ENCODE peak calls at places on chromosome 11, in ten cellular contexts. Q, X, P, Y, E, M, L, Z, R and A are unnamed samples. For H3K27me3, the result is how much of the 10 kb centered on the place peaks cover.

GRCh38 chr11:36672815-36673450 is 74.9 kb upstream of the RAG2 start:
- DNase-seq in Y (peak), R (no peak), Q (no peak), Z (no peak), P (peak), E (peak), X (no peak), M (no peak), L (peak), A (peak)

GRCh38 chr11:12218909-12219308 is 108.5 kb downstream of the MICAL2 start:
- DNase-seq in E (no peak), Q (peak), Z (no peak), L (no peak), Y (no peak), P (no peak), X (no peak), R (peak), M (no peak), A (no peak)

GRCh38 chr11:20070459-20070858 is 89.8 kb downstream of the DBX1 start:
- DNase-seq in R (no peak), Y (no peak), Q (no peak), X (no peak), L (peak), E (no peak), Z (no peak), M (no peak), P (no peak), A (no peak)

GRCh38 chr11:7536102-7536501 is 22.3 kb downstream of the PPFIBP2 start:
- DNase-seq in L (no peak), P (no peak), Z (no peak), E (no peak), Y (no peak), R (no peak), X (no peak), M (no peak), Q (peak), A (no peak)

GRCh38 chr11:48141475-48142100 is 75.0 kb upstream of the OR4B1 start:
- DNase-seq in L (no peak), Y (peak), E (no peak), Z (peak), R (no peak), M (no peak), P (peak), Q (no peak), X (no peak), A (no peak)

GRCh38 chr11:67468056-67468455 is 995 bp downstream of the TMEM134 start:
- DNase-seq in P (no peak), M (no peak), L (no peak), Y (no peak), Z (no peak), X (no peak), Q (peak), E (no peak), R (peak), A (no peak)

GRCh38 chr11:1830119-1830499 is 4.7 kb upstream of the SYT8 start:
- DNase-seq in R (no peak), P (no peak), Z (no peak), E (no peak), L (no peak), Q (no peak), Y (peak), M (no peak), X (no peak), A (no peak)

GRCh38 chr11:93846411-93846810 is 4.0 kb downstream of the VSTM5 start:
- DNase-seq in P (no peak), E (no peak), X (no peak), Y (peak), Z (no peak), R (no peak), Q (no peak), M (no peak), L (peak), A (no peak)

GRCh38 chr11:35873721-35874120 is 70.1 kb upstream of the LDLRAD3 start:
- DNase-seq in L (no peak), Y (no peak), P (no peak), R (no peak), Q (no peak), E (no peak), Z (no peak), X (no peak), M (no peak), A (no peak)

GRCh38 chr11:111469200-111469599 is 43.0 kb downstream of the BTG4 start:
- DNase-seq in X (no peak), Y (no peak), R (no peak), P (no peak), E (no peak), L (peak), M (no peak), Q (no peak), Z (no peak), A (no peak)

GRCh38 chr11:70496591-70497535 is 98.5 kb downstream of the CTTN start:
- DNase-seq in R (no peak), M (no peak), Y (no peak), L (no peak), P (no peak), Z (no peak), X (no peak), Q (no peak), E (no peak), A (no peak)

GRCh38 chr11:3135491-3136440 is 29.3 kb downstream of the OSBPL5 start:
- DNase-seq in Z (peak), M (no peak), R (no peak), L (no peak), Y (no peak), E (no peak), P (no peak), X (no peak), Q (peak), A (peak)

GRCh38 chr11:71949034-71949433 is 20.2 kb downstream of the RNF121 start:
- DNase-seq in L (no peak), P (no peak), Z (no peak), X (no peak), Q (no peak), Y (no peak), M (no peak), E (no peak), R (no peak), A (no peak)

GRCh38 chr11:119476666-119477331 is 53.8 kb upstream of the THY1 start:
- DNase-seq in X (no peak), L (no peak), Q (no peak), R (peak), E (no peak), P (no peak), M (no peak), Y (no peak), Z (no peak), A (no peak)

GRCh38 chr11:115613986-115614625 is 109.9 kb upstream of the CADM1 start:
- DNase-seq in Q (no peak), Y (peak), M (no peak), X (no peak), R (no peak), Z (no peak), P (no peak), E (no peak), L (peak), A (no peak)

GRCh38 chr11:30763951-30764350 is 177.8 kb upstream of the MPPED2 start:
- DNase-seq in E (no peak), M (no peak), X (no peak), P (no peak), Q (no peak), L (no peak), Z (no peak), Y (no peak), R (no peak), A (no peak)

GRCh38 chr11:114439229-114440120 is at the start of gene REXO2:
- DNase-seq in E (peak), Q (peak), R (peak), Y (peak), P (peak), Z (peak), X (peak), L (peak), M (peak), A (peak)

GRCh38 chr11:62883677-62884076 is 3.0 kb downstream of the SLC3A2 start:
- DNase-seq in X (no peak), M (no peak), E (no peak), P (no peak), R (no peak), L (no peak), Q (no peak), Z (no peak), Y (no peak), A (no peak)

GRCh38 chr11:44627911-44628729 is 62.7 kb downstream of the CD82 start:
- DNase-seq in Y (peak), R (peak), E (no peak), P (no peak), Q (peak), Z (peak), X (peak), L (peak), M (no peak), A (no peak)

GRCh38 chr11:125128450-125128849 is 17.0 kb upstream of the TMEM218 start:
- DNase-seq in Y (peak), L (peak), R (no peak), M (no peak), Z (no peak), Q (no peak), P (no peak), X (no peak), E (no peak), A (no peak)

GRCh38 chr11:125489166-125489565 is 6.9 kb downstream of the FEZ1 start:
- DNase-seq in Z (no peak), X (no peak), E (no peak), Y (no peak), M (no peak), Q (no peak), P (no peak), R (no peak), L (no peak), A (no peak)

GRCh38 chr11:102007567-102008437 is 39.4 kb upstream of the CFAP300 start:
- DNase-seq in Y (peak), Q (peak), X (no peak), L (peak), M (no peak), E (peak), P (peak), R (peak), Z (no peak), A (peak)

GRCh38 chr11:68927280-68928107 is 23.8 kb downstream of the IGHMBP2 start:
- DNase-seq in L (peak), Y (peak), E (no peak), Q (peak), P (no peak), X (no peak), M (no peak), Z (no peak), R (peak), A (no peak)

GRCh38 chr11:23570828-23571227 is 710.6 kb upstream of the CCDC179 start:
- DNase-seq in R (no peak), M (no peak), L (peak), P (no peak), Y (no peak), E (no peak), Z (no peak), X (no peak), Q (no peak), A (no peak)

GRCh38 chr11:17526326-17526725 is 17.9 kb downstream of the USH1C start:
- DNase-seq in L (no peak), R (no peak), Y (no peak), X (no peak), Q (no peak), E (no peak), Z (no peak), P (no peak), M (no peak), A (no peak)

GRCh38 chr11:17528181-17528691 is 16.0 kb downstream of the USH1C start:
- DNase-seq in Y (peak), E (peak), L (peak), P (peak), M (no peak), Z (no peak), R (peak), X (peak), Q (peak), A (no peak)

GRCh38 chr11:17526931-17527660 is 17.1 kb downstream of the USH1C start:
- DNase-seq in Z (no peak), M (no peak), R (no peak), X (no peak), P (no peak), Y (no peak), E (no peak), L (no peak), Q (no peak), A (no peak)

GRCh38 chr11:17524221-17524620 is 20.0 kb downstream of the USH1C start:
- DNase-seq in L (no peak), P (no peak), M (no peak), X (no peak), R (no peak), Y (no peak), Q (no peak), Z (no peak), E (no peak), A (no peak)

DNA sequence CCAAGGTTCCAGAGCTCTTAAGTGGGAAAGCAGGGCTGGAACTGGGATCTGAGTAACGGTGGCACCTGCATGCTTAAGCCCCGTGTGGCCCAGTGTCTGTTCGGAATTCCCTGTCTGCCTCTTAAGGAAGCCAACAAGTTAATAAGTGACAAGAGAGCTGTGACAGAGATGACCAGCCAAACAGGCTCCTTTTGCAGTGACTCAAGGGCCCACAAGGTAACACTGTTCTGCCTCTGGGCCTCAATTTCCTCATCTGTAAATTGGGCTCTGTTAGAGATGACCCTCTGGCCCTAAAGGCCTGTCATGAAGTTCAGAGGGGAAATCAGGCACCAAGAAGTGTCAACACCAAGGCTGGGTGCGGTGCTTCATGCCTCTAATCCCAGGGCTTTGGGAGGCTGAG is 18.6 kb downstream of the USH1C start:
- DNase-seq in Q (no peak), L (no peak), M (no peak), X (no peak), Y (no peak), R (no peak), P (no peak), E (no peak), Z (no peak), A (no peak)
- H3K27me3 ChIP-seq in Q (under half), L (under half), M (under half), X (under half), Y (under half), R (under half), P (under half), E (under half), Z (under half), A (under half)

GRCh38 chr11:18100926-18101656 is 4.8 kb downstream of the SAAL1 start:
- DNase-seq in X (no peak), Y (no peak), M (no peak), R (no peak), Z (no peak), P (no peak), Q (no peak), E (no peak), L (no peak), A (no peak)

GRCh38 chr11:18105086-18105801 is 638 bp downstream of the SAAL1 start:
- DNase-seq in Q (no peak), E (no peak), X (no peak), P (no peak), M (no peak), Y (no peak), R (no peak), L (no peak), Z (no peak), A (no peak)

GRCh38 chr11:18108254-18108653 is 2.4 kb upstream of the SAAL1 start:
- DNase-seq in R (no peak), Z (no peak), M (no peak), Y (no peak), Q (no peak), L (no peak), E (no peak), P (no peak), X (no peak), A (no peak)

GRCh38 chr11:18106688-18107087 is 806 bp upstream of the SAAL1 start:
- DNase-seq in Y (no peak), P (no peak), R (no peak), E (no peak), M (no peak), L (peak), Z (no peak), Q (no peak), X (no peak), A (no peak)

DNA sequence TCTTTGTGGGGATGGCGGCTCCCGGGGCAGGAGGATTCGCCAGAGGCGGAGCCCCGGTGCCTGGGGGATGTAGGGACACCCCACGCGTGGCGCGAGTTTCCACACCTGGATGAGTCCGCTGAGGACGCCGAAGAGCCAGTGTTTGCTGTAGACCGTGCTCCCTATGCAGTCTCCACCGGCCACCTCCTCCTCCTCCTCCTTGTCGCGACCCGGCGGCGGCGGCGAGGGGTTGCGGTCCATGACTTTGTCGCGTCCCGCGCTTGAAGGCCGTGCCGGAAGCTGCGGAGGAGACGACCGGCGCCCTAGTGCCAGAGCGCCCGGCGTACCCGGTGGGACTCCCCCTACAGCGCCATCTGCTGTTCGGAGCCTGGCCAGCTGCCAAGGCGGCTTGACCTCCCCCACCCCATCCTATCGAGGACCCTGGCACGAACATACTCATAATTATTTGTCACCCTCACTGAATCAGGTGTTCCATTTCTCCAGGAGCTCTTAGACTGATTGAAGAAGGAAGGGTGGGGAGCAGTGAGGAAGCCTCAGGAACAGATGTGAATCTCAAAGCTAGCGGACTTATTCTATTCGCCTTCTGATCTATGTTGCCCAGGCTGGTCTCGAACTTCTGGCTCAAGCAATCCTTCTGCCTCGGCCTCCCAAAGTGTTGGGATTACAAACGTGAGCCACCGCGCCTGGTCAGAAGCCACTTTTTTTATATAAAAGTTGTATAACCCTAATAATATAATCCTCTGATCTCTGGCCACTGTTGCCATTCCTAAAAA is at the start of gene SAAL1:
- DNase-seq in X (peak), Z (peak), M (peak), R (peak), Y (peak), L (peak), P (peak), E (peak), Q (peak), A (peak)
- H3K27ac ChIP-seq in X (peak), Z (peak), M (peak), R (peak), Y (no peak), L (peak), P (peak), E (peak), Q (peak), A (peak)

GRCh38 chr11:118095493-118095892 is 8.7 kb upstream of the SMIM35 start:
- DNase-seq in E (no peak), Z (no peak), Y (no peak), X (no peak), Q (no peak), P (no peak), L (no peak), M (no peak), R (no peak), A (no peak)
- H3K27me3 ChIP-seq in E (under half), Z (under half), Y (under half), X (under half), Q (under half), P (under half), L (under half), M (under half), R (under half), A (under half)

GRCh38 chr11:33778682-33779081 is 4.4 kb upstream of the FBXO3 start:
- DNase-seq in E (peak), X (no peak), Z (no peak), P (no peak), M (no peak), R (no peak), Y (peak), Q (no peak), L (peak), A (no peak)
- H3K27ac ChIP-seq in E (no peak), X (no peak), Z (no peak), P (no peak), M (no peak), R (no peak), Y (no peak), Q (no peak), L (no peak), A (no peak)